ENCODE peak calls at places on chromosome 18, in nine cellular contexts. One of them, this sample, is unnamed. For H3K9me3, the result is how much of the 10 kb centered on the place peaks cover.

GRCh38 chr18:13661779-13662271 is 64.5 kb downstream of the FAM210A start:
- DNase-seq in A549: no peak
- DNase-seq in psoas muscle: no peak
- DNase-seq in Peyer's patch: no peak
- DNase-seq in esophagus squamous epithelium: no peak
- DNase-seq in heart left ventricle: no peak
- DNase-seq in hepatocyte: no peak
- DNase-seq in stomach: no peak
- DNase-seq in neural progenitor cell: no peak
- DNase-seq in this sample: no peak

GRCh38 chr18:29361843-29362242 is 1184.9 kb upstream of the CDH2 start:
- DNase-seq in A549: no peak
- DNase-seq in psoas muscle: no peak
- DNase-seq in Peyer's patch: no peak
- DNase-seq in esophagus squamous epithelium: no peak
- DNase-seq in heart left ventricle: no peak
- DNase-seq in hepatocyte: peak
- DNase-seq in stomach: no peak
- DNase-seq in neural progenitor cell: peak
- DNase-seq in this sample: no peak

GRCh38 chr18:23740105-23740830 is 51.0 kb downstream of the LAMA3 start:
- DNase-seq in A549: no peak
- DNase-seq in psoas muscle: no peak
- DNase-seq in Peyer's patch: no peak
- DNase-seq in esophagus squamous epithelium: no peak
- DNase-seq in heart left ventricle: no peak
- DNase-seq in hepatocyte: no peak
- DNase-seq in stomach: no peak
- DNase-seq in neural progenitor cell: no peak
- DNase-seq in this sample: no peak

GRCh38 chr18:61992285-61992684 is 99.5 kb upstream of the RNF152 start:
- DNase-seq in A549: no peak
- DNase-seq in psoas muscle: no peak
- DNase-seq in Peyer's patch: no peak
- DNase-seq in esophagus squamous epithelium: no peak
- DNase-seq in heart left ventricle: no peak
- DNase-seq in hepatocyte: peak
- DNase-seq in stomach: no peak
- DNase-seq in neural progenitor cell: no peak
- DNase-seq in this sample: no peak

GRCh38 chr18:36752929-36753865 is 75.6 kb downstream of the TPGS2 start:
- DNase-seq in A549: no peak
- DNase-seq in psoas muscle: no peak
- DNase-seq in Peyer's patch: no peak
- DNase-seq in esophagus squamous epithelium: no peak
- DNase-seq in heart left ventricle: no peak
- DNase-seq in hepatocyte: no peak
- DNase-seq in stomach: no peak
- DNase-seq in neural progenitor cell: no peak
- DNase-seq in this sample: no peak

GRCh38 chr18:77140439-77141109 is 8.0 kb upstream of the MBP start:
- DNase-seq in A549: no peak
- DNase-seq in psoas muscle: no peak
- DNase-seq in Peyer's patch: peak
- DNase-seq in esophagus squamous epithelium: no peak
- DNase-seq in heart left ventricle: no peak
- DNase-seq in hepatocyte: peak
- DNase-seq in stomach: no peak
- DNase-seq in neural progenitor cell: no peak
- DNase-seq in this sample: peak

GRCh38 chr18:34023471-34023870 is 201.2 kb downstream of the NOL4 start:
- DNase-seq in A549: no peak
- DNase-seq in psoas muscle: no peak
- DNase-seq in Peyer's patch: no peak
- DNase-seq in esophagus squamous epithelium: no peak
- DNase-seq in heart left ventricle: no peak
- DNase-seq in hepatocyte: peak
- DNase-seq in stomach: no peak
- DNase-seq in neural progenitor cell: peak
- DNase-seq in this sample: no peak

GRCh38 chr18:2955966-2956521 is 56.9 kb downstream of the LPIN2 start:
- DNase-seq in A549: no peak
- DNase-seq in psoas muscle: no peak
- DNase-seq in Peyer's patch: no peak
- DNase-seq in esophagus squamous epithelium: no peak
- DNase-seq in heart left ventricle: no peak
- DNase-seq in hepatocyte: no peak
- DNase-seq in stomach: no peak
- DNase-seq in neural progenitor cell: no peak
- DNase-seq in this sample: no peak

GRCh38 chr18:58975296-58975695 is 110.6 kb downstream of the ZNF532 start:
- DNase-seq in A549: no peak
- DNase-seq in psoas muscle: no peak
- DNase-seq in Peyer's patch: no peak
- DNase-seq in esophagus squamous epithelium: no peak
- DNase-seq in heart left ventricle: peak
- DNase-seq in hepatocyte: no peak
- DNase-seq in stomach: no peak
- DNase-seq in neural progenitor cell: no peak
- DNase-seq in this sample: no peak

GRCh38 chr18:38923136-38923535 is 1357.5 kb upstream of the CELF4 start:
- DNase-seq in A549: no peak
- DNase-seq in psoas muscle: no peak
- DNase-seq in Peyer's patch: no peak
- DNase-seq in esophagus squamous epithelium: no peak
- DNase-seq in heart left ventricle: no peak
- DNase-seq in hepatocyte: no peak
- DNase-seq in stomach: no peak
- DNase-seq in neural progenitor cell: no peak
- DNase-seq in this sample: no peak

GRCh38 chr18:75211002-75211621 is 515 bp downstream of the TSHZ1 start:
- DNase-seq in A549: no peak
- DNase-seq in psoas muscle: peak
- DNase-seq in Peyer's patch: no peak
- DNase-seq in esophagus squamous epithelium: no peak
- DNase-seq in heart left ventricle: no peak
- DNase-seq in hepatocyte: peak
- DNase-seq in stomach: no peak
- DNase-seq in neural progenitor cell: peak
- DNase-seq in this sample: no peak

GRCh38 chr18:36311026-36311570 is 13.6 kb downstream of the FHOD3 start:
- DNase-seq in A549: no peak
- DNase-seq in psoas muscle: no peak
- DNase-seq in Peyer's patch: no peak
- DNase-seq in esophagus squamous epithelium: no peak
- DNase-seq in heart left ventricle: no peak
- DNase-seq in hepatocyte: no peak
- DNase-seq in stomach: no peak
- DNase-seq in neural progenitor cell: no peak
- DNase-seq in this sample: no peak

GRCh38 chr18:3906072-3906471 is 456.1 kb downstream of the TGIF1 start:
- DNase-seq in A549: no peak
- DNase-seq in psoas muscle: no peak
- DNase-seq in Peyer's patch: no peak
- DNase-seq in esophagus squamous epithelium: no peak
- DNase-seq in heart left ventricle: no peak
- DNase-seq in hepatocyte: peak
- DNase-seq in stomach: no peak
- DNase-seq in neural progenitor cell: no peak
- DNase-seq in this sample: no peak

DNA sequence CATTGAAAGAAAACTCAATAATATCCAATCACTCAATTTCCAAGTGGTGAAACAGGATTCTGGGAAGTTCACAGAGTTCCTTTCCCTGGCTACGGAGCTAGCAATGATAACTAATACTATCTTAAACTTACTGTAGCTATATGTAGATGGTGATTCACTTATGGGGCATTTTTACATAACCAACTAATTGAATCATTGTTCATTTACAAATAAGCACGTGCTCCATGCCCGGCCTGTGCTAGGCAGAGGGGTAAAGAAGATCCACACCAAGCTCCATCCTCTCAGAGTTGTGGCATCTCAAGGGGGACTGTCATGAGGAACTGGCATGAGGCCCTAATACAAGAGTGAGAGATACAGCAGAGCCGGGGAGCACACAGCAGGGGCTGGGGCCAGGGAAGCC is 176.3 kb downstream of the ANKRD30B start:
- DNase-seq in A549: no peak
- DNase-seq in psoas muscle: no peak
- DNase-seq in Peyer's patch: no peak
- DNase-seq in esophagus squamous epithelium: no peak
- DNase-seq in heart left ventricle: no peak
- DNase-seq in hepatocyte: no peak
- DNase-seq in stomach: no peak
- DNase-seq in neural progenitor cell: no peak
- DNase-seq in this sample: no peak
- H3K9me3 ChIP-seq in A549: under half
- H3K9me3 ChIP-seq in psoas muscle: under half
- H3K9me3 ChIP-seq in Peyer's patch: under half
- H3K9me3 ChIP-seq in esophagus squamous epithelium: under half
- H3K9me3 ChIP-seq in heart left ventricle: under half
- H3K9me3 ChIP-seq in hepatocyte: under half
- H3K9me3 ChIP-seq in stomach: under half
- H3K9me3 ChIP-seq in neural progenitor cell: under half
- H3K9me3 ChIP-seq in this sample: under half

GRCh38 chr18:55665506-55665905 is 77.5 kb upstream of the TCF4 start:
- DNase-seq in A549: no peak
- DNase-seq in psoas muscle: no peak
- DNase-seq in Peyer's patch: no peak
- DNase-seq in esophagus squamous epithelium: no peak
- DNase-seq in heart left ventricle: no peak
- DNase-seq in hepatocyte: no peak
- DNase-seq in stomach: no peak
- DNase-seq in neural progenitor cell: no peak
- DNase-seq in this sample: no peak

GRCh38 chr18:55658598-55658997 is 70.6 kb upstream of the TCF4 start:
- DNase-seq in A549: no peak
- DNase-seq in psoas muscle: no peak
- DNase-seq in Peyer's patch: no peak
- DNase-seq in esophagus squamous epithelium: no peak
- DNase-seq in heart left ventricle: no peak
- DNase-seq in hepatocyte: no peak
- DNase-seq in stomach: no peak
- DNase-seq in neural progenitor cell: no peak
- DNase-seq in this sample: no peak

DNA sequence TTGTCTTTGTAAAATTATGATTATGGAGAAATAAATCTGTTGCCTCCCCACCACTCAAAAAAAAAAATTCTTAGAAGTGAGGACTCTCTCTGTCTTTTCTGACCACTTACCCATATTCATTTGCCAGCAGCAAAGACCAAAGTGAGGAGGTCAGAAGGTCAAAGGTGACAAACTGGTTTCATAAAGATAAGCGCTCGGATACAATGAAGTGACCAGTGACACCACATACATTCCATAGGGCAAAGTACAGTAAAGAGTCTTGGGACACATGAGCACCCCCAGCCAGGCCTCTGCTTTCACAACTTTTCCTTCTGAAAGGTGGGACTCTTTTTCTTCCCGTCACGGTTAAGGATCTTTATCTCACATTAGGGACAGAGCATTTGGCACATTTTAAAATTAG is 75.9 kb upstream of the TCF4 start:
- DNase-seq in A549: no peak
- DNase-seq in psoas muscle: no peak
- DNase-seq in Peyer's patch: no peak
- DNase-seq in esophagus squamous epithelium: no peak
- DNase-seq in heart left ventricle: no peak
- DNase-seq in hepatocyte: no peak
- DNase-seq in stomach: no peak
- DNase-seq in neural progenitor cell: no peak
- DNase-seq in this sample: no peak
- H3K9me3 ChIP-seq in A549: under half
- H3K9me3 ChIP-seq in psoas muscle: under half
- H3K9me3 ChIP-seq in Peyer's patch: under half
- H3K9me3 ChIP-seq in esophagus squamous epithelium: under half
- H3K9me3 ChIP-seq in heart left ventricle: under half
- H3K9me3 ChIP-seq in hepatocyte: under half
- H3K9me3 ChIP-seq in stomach: under half
- H3K9me3 ChIP-seq in neural progenitor cell: under half
- H3K9me3 ChIP-seq in this sample: under half

GRCh38 chr18:79472176-79472575 is 76.4 kb downstream of the NFATC1 start:
- DNase-seq in A549: no peak
- DNase-seq in psoas muscle: no peak
- DNase-seq in Peyer's patch: no peak
- DNase-seq in esophagus squamous epithelium: no peak
- DNase-seq in heart left ventricle: no peak
- DNase-seq in hepatocyte: no peak
- DNase-seq in stomach: no peak
- DNase-seq in neural progenitor cell: no peak
- DNase-seq in this sample: no peak

GRCh38 chr18:79469309-79469708 is 73.6 kb downstream of the NFATC1 start:
- DNase-seq in A549: no peak
- DNase-seq in psoas muscle: no peak
- DNase-seq in Peyer's patch: no peak
- DNase-seq in esophagus squamous epithelium: no peak
- DNase-seq in heart left ventricle: no peak
- DNase-seq in hepatocyte: no peak
- DNase-seq in stomach: no peak
- DNase-seq in neural progenitor cell: no peak
- DNase-seq in this sample: no peak

GRCh38 chr18:79470547-79470946 is 74.8 kb downstream of the NFATC1 start:
- DNase-seq in A549: no peak
- DNase-seq in psoas muscle: no peak
- DNase-seq in Peyer's patch: no peak
- DNase-seq in esophagus squamous epithelium: no peak
- DNase-seq in heart left ventricle: no peak
- DNase-seq in hepatocyte: no peak
- DNase-seq in stomach: no peak
- DNase-seq in neural progenitor cell: no peak
- DNase-seq in this sample: no peak

GRCh38 chr18:79469751-79470150 is 74.0 kb downstream of the NFATC1 start:
- DNase-seq in A549: no peak
- DNase-seq in psoas muscle: no peak
- DNase-seq in Peyer's patch: no peak
- DNase-seq in esophagus squamous epithelium: no peak
- DNase-seq in heart left ventricle: no peak
- DNase-seq in hepatocyte: no peak
- DNase-seq in stomach: no peak
- DNase-seq in neural progenitor cell: no peak
- DNase-seq in this sample: no peak

DNA sequence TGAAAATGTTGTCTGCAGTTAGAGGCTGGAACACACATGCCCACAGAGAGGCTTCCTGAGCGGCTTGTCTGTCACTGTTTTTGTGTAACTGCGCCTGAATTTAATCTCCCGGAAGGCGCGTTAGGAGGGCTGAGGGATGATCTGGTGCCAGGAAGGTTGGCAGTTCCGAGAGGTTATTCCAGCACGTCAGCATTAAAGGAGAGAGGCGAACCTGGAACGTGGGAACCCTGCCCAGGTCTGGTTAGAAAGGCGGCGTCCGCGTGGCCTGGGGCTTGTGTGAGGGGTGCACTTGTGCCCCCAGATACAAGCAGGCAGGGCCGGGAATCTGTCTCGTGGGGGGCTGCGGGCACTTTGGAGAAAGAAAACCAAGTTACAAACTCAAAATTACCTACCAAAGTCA is 75.3 kb downstream of the NFATC1 start:
- DNase-seq in A549: no peak
- DNase-seq in psoas muscle: no peak
- DNase-seq in Peyer's patch: no peak
- DNase-seq in esophagus squamous epithelium: no peak
- DNase-seq in heart left ventricle: no peak
- DNase-seq in hepatocyte: no peak
- DNase-seq in stomach: no peak
- DNase-seq in neural progenitor cell: no peak
- DNase-seq in this sample: no peak
- H3K9me3 ChIP-seq in A549: under half
- H3K9me3 ChIP-seq in psoas muscle: under half
- H3K9me3 ChIP-seq in Peyer's patch: under half
- H3K9me3 ChIP-seq in esophagus squamous epithelium: under half
- H3K9me3 ChIP-seq in heart left ventricle: under half
- H3K9me3 ChIP-seq in hepatocyte: under half
- H3K9me3 ChIP-seq in stomach: under half
- H3K9me3 ChIP-seq in neural progenitor cell: under half
- H3K9me3 ChIP-seq in this sample: under half

GRCh38 chr18:43826215-43826614 is 548.9 kb upstream of the SYT4 start:
- DNase-seq in A549: no peak
- DNase-seq in psoas muscle: no peak
- DNase-seq in Peyer's patch: no peak
- DNase-seq in esophagus squamous epithelium: no peak
- DNase-seq in heart left ventricle: no peak
- DNase-seq in hepatocyte: no peak
- DNase-seq in stomach: no peak
- DNase-seq in neural progenitor cell: no peak
- DNase-seq in this sample: no peak
- H3K9me3 ChIP-seq in A549: under half
- H3K9me3 ChIP-seq in psoas muscle: under half
- H3K9me3 ChIP-seq in Peyer's patch: under half
- H3K9me3 ChIP-seq in esophagus squamous epithelium: under half
- H3K9me3 ChIP-seq in heart left ventricle: under half
- H3K9me3 ChIP-seq in hepatocyte: under half
- H3K9me3 ChIP-seq in stomach: under half
- H3K9me3 ChIP-seq in neural progenitor cell: under half
- H3K9me3 ChIP-seq in this sample: under half

This sample was measured in T-helper 17 cell.